ENCODE peak calls at places on chromosomes 6 and 20, in five cellular contexts. F is kidney tubule cell, J is ecto neural progenitor cell, N is COR-L47, W is neural crest cell. G is an unnamed sample.

GRCh38 chr6:117482240-117483003 is at the start of gene DCBLD1:
- DNase-seq in F (peak), J (peak), N (peak), W (peak), G (peak)

GRCh38 chr6:41489284-41489851 is 56.8 kb upstream of the FOXP4 start:
- DNase-seq in F (no peak), J (peak), N (peak), W (no peak), G (peak)

GRCh38 chr20:10673176-10673830 is 496 bp downstream of the JAG1 start:
- DNase-seq in F (no peak), J (peak), N (no peak), W (peak), G (peak)

GRCh38 chr6:40802481-40802880 is 215.3 kb upstream of the LRFN2 start:
- DNase-seq in F (no peak), J (no peak), N (no peak), W (no peak), G (no peak)

GRCh38 chr20:41316602-41317535 is 662 bp downstream of the ZHX3 start:
- DNase-seq in F (peak), J (peak), N (peak), W (peak), G (peak)

GRCh38 chr6:100944644-100945043 is 63.5 kb upstream of the ASCC3 start:
- DNase-seq in F (no peak), J (no peak), N (no peak), W (no peak), G (no peak)

GRCh38 chr6:159979136-159979874 is 10.4 kb downstream of the IGF2R start:
- DNase-seq in F (peak), J (no peak), N (no peak), W (no peak), G (peak)

GRCh38 chr20:57048027-57048869 is 218.2 kb downstream of the BMP7 start:
- DNase-seq in F (peak), J (peak), N (no peak), W (peak), G (no peak)

GRCh38 chr6:85127696-85128225 is 322.1 kb upstream of the NT5E start:
- DNase-seq in F (no peak), J (no peak), N (no peak), W (no peak), G (no peak)

GRCh38 chr6:149045404-149045803 is 272.1 kb upstream of the TAB2 start:
- DNase-seq in F (no peak), J (no peak), N (no peak), W (no peak), G (no peak)

GRCh38 chr20:47950103-47950502 is 164.8 kb upstream of the SULF2 start:
- DNase-seq in F (peak), J (no peak), N (peak), W (no peak), G (no peak)

GRCh38 chr6:118228856-118229255 is 319.2 kb upstream of the PLN start:
- DNase-seq in F (no peak), J (no peak), N (no peak), W (no peak), G (no peak)

GRCh38 chr6:74931567-74931966 is 274.3 kb downstream of the COL12A1 start:
- DNase-seq in F (peak), J (no peak), N (no peak), W (no peak), G (no peak)

GRCh38 chr6:116763048-116763447 is 2.5 kb downstream of the FAM162B start:
- DNase-seq in F (no peak), J (no peak), N (no peak), W (no peak), G (no peak)